ENCODE peak calls at places on chromosomes 11 and 22, in six cellular contexts. N, X, D, W, K and H are unnamed samples.

GRCh38 chr11:104583857-104584256 is 314.4 kb downstream of the CASP12 start:
- DNase-seq in D (no peak), K (no peak), W (no peak), X (no peak), N (no peak), H (no peak)

GRCh38 chr11:65418681-65419459 is 3.7 kb upstream of the NEAT1 start:
- DNase-seq in N (peak; percentile 90), K (peak; percentile 89), X (peak; percentile 97), W (peak; percentile 98), D (no peak), H (peak; percentile 94)

GRCh38 chr11:131823772-131824171 is 453.4 kb downstream of the NTM start:
- DNase-seq in N (no peak), K (no peak), W (no peak), X (no peak), D (no peak), H (no peak)

GRCh38 chr22:20086763-20087162 is 6.7 kb downstream of the DGCR8 start:
- DNase-seq in N (no peak), X (no peak), K (no peak), D (no peak), W (no peak), H (no peak)

GRCh38 chr11:119147604-119148333 is 1.1 kb upstream of the ABCG4 start:
- DNase-seq in W (no peak), N (no peak), X (no peak), K (no peak), D (no peak), H (no peak)

GRCh38 chr11:61529537-61530225 is 21.1 kb downstream of the LRRC10B start:
- DNase-seq in N (no peak), K (no peak), D (no peak), X (no peak), W (no peak), H (no peak)

GRCh38 chr11:106495046-106495445 is 417.6 kb downstream of the AASDHPPT start:
- DNase-seq in K (no peak), N (no peak), D (no peak), W (no peak), X (no peak), H (no peak)

GRCh38 chr11:57217053-57217452 is 20.0 kb downstream of the APLNR start:
- DNase-seq in W (no peak), X (no peak), K (no peak), D (no peak), N (no peak), H (no peak)